ENCODE peak calls at places on chromosomes 4 and X, in eight cellular contexts. One of them, this sample, is unnamed. For H3K4me1, the result is how much of the 10 kb centered on the place peaks cover.

GRCh38 chr4:168102403-168102802 is 10.1 kb downstream of the ANXA10 start:
- DNase-seq in heart right ventricle: no peak
- DNase-seq in CD4-positive, CD25-positive, alpha-beta regulatory T cell: no peak
- DNase-seq in SJCRH30: no peak
- DNase-seq in SJSA1: no peak
- DNase-seq in thoracic aorta: no peak
- DNase-seq in CD8-positive, alpha-beta memory T cell: no peak
- DNase-seq in uterus: no peak
- DNase-seq in this sample: no peak

GRCh38 chr4:151553874-151554273 is 144.9 kb downstream of the FHIP1A start:
- DNase-seq in thoracic aorta: no peak
- DNase-seq in SJSA1: no peak
- DNase-seq in CD8-positive, alpha-beta memory T cell: no peak
- DNase-seq in CD4-positive, CD25-positive, alpha-beta regulatory T cell: no peak
- DNase-seq in heart right ventricle: no peak
- DNase-seq in uterus: no peak
- DNase-seq in SJCRH30: peak
- DNase-seq in this sample: no peak

GRCh38 chr4:106258145-106259045 is 57.6 kb downstream of the TBCK start:
- DNase-seq in CD8-positive, alpha-beta memory T cell: no peak
- DNase-seq in CD4-positive, CD25-positive, alpha-beta regulatory T cell: no peak
- DNase-seq in uterus: no peak
- DNase-seq in SJSA1: no peak
- DNase-seq in SJCRH30: no peak
- DNase-seq in heart right ventricle: no peak
- DNase-seq in thoracic aorta: no peak
- DNase-seq in this sample: no peak

GRCh38 chr4:137414802-137415201 is 117.5 kb downstream of the PCDH18 start:
- DNase-seq in SJCRH30: no peak
- DNase-seq in heart right ventricle: no peak
- DNase-seq in SJSA1: no peak
- DNase-seq in CD8-positive, alpha-beta memory T cell: no peak
- DNase-seq in uterus: no peak
- DNase-seq in thoracic aorta: no peak
- DNase-seq in CD4-positive, CD25-positive, alpha-beta regulatory T cell: no peak
- DNase-seq in this sample: no peak

GRCh38 chr4:6231663-6232165 is 31.4 kb upstream of the JAKMIP1 start:
- DNase-seq in CD8-positive, alpha-beta memory T cell: no peak
- DNase-seq in thoracic aorta: no peak
- DNase-seq in CD4-positive, CD25-positive, alpha-beta regulatory T cell: no peak
- DNase-seq in uterus: no peak
- DNase-seq in SJCRH30: no peak
- DNase-seq in heart right ventricle: no peak
- DNase-seq in SJSA1: no peak
- DNase-seq in this sample: no peak

GRCh38 chr4:110878992-110879391 is 256.1 kb upstream of the PITX2 start:
- DNase-seq in heart right ventricle: no peak
- DNase-seq in SJCRH30: no peak
- DNase-seq in uterus: no peak
- DNase-seq in CD8-positive, alpha-beta memory T cell: no peak
- DNase-seq in SJSA1: no peak
- DNase-seq in CD4-positive, CD25-positive, alpha-beta regulatory T cell: no peak
- DNase-seq in thoracic aorta: no peak
- DNase-seq in this sample: no peak

GRCh38 chr4:157045507-157046127 is 30.3 kb upstream of the GLRB start:
- DNase-seq in heart right ventricle: no peak
- DNase-seq in CD4-positive, CD25-positive, alpha-beta regulatory T cell: no peak
- DNase-seq in uterus: no peak
- DNase-seq in thoracic aorta: peak
- DNase-seq in SJCRH30: peak
- DNase-seq in CD8-positive, alpha-beta memory T cell: no peak
- DNase-seq in SJSA1: peak
- DNase-seq in this sample: no peak

GRCh38 chr4:77367638-77368037 is 210.6 kb downstream of the CCNG2 start:
- DNase-seq in heart right ventricle: no peak
- DNase-seq in CD8-positive, alpha-beta memory T cell: no peak
- DNase-seq in CD4-positive, CD25-positive, alpha-beta regulatory T cell: no peak
- DNase-seq in thoracic aorta: no peak
- DNase-seq in SJSA1: no peak
- DNase-seq in uterus: no peak
- DNase-seq in SJCRH30: no peak
- DNase-seq in this sample: no peak

GRCh38 chr4:14221176-14221575 is 593.7 kb upstream of the BOD1L1 start:
- DNase-seq in heart right ventricle: no peak
- DNase-seq in CD8-positive, alpha-beta memory T cell: no peak
- DNase-seq in thoracic aorta: no peak
- DNase-seq in uterus: no peak
- DNase-seq in SJCRH30: no peak
- DNase-seq in SJSA1: no peak
- DNase-seq in CD4-positive, CD25-positive, alpha-beta regulatory T cell: no peak
- DNase-seq in this sample: no peak

GRCh38 chrX:40424259-40424658 is 156.5 kb upstream of the ATP6AP2 start:
- DNase-seq in heart right ventricle: no peak
- DNase-seq in uterus: no peak
- DNase-seq in thoracic aorta: no peak
- DNase-seq in SJSA1: no peak
- DNase-seq in CD4-positive, CD25-positive, alpha-beta regulatory T cell: no peak
- DNase-seq in CD8-positive, alpha-beta memory T cell: no peak
- DNase-seq in SJCRH30: no peak
- DNase-seq in this sample: no peak

GRCh38 chrX:37905436-37906147 is 58.2 kb upstream of the DYNLT3 start:
- DNase-seq in heart right ventricle: no peak
- DNase-seq in SJSA1: peak
- DNase-seq in CD4-positive, CD25-positive, alpha-beta regulatory T cell: no peak
- DNase-seq in SJCRH30: peak
- DNase-seq in CD8-positive, alpha-beta memory T cell: no peak
- DNase-seq in uterus: peak
- DNase-seq in thoracic aorta: no peak
- DNase-seq in this sample: no peak

GRCh38 chr4:700587-701264 is 4.9 kb upstream of the PCGF3 start:
- DNase-seq in CD4-positive, CD25-positive, alpha-beta regulatory T cell: no peak
- DNase-seq in thoracic aorta: no peak
- DNase-seq in heart right ventricle: no peak
- DNase-seq in SJCRH30: no peak
- DNase-seq in SJSA1: no peak
- DNase-seq in CD8-positive, alpha-beta memory T cell: no peak
- DNase-seq in uterus: no peak
- DNase-seq in this sample: no peak

DNA sequence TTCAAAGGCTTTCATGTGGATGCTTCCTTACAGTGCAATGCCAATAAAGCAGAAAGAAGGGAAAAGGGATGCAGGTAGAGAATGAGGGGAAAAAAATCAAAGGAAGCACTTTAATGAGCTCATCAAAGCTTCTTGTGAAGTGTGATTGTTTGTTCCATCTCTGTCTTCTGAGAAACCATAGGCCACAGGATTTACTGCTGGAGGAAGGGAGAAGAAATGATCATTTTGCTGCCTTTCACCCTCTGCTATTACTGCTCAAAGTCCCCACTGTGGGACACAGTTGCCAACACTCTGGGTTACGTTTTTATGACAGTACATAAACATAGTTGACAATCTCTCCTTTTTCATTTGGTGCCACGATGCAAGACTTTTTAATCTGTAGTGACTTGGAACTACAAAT is 558.0 kb upstream of the TECRL start:
- DNase-seq in SJCRH30: no peak
- DNase-seq in thoracic aorta: no peak
- DNase-seq in CD4-positive, CD25-positive, alpha-beta regulatory T cell: no peak
- DNase-seq in uterus: no peak
- DNase-seq in heart right ventricle: no peak
- DNase-seq in SJSA1: no peak
- DNase-seq in CD8-positive, alpha-beta memory T cell: no peak
- DNase-seq in this sample: no peak
- H3K27ac ChIP-seq in SJCRH30: no peak
- H3K27ac ChIP-seq in thoracic aorta: no peak
- H3K27ac ChIP-seq in CD4-positive, CD25-positive, alpha-beta regulatory T cell: no peak
- H3K27ac ChIP-seq in uterus: no peak
- H3K27ac ChIP-seq in heart right ventricle: no peak
- H3K27ac ChIP-seq in SJSA1: no peak
- H3K27ac ChIP-seq in CD8-positive, alpha-beta memory T cell: no peak
- H3K27ac ChIP-seq in this sample: no peak

GRCh38 chr4:98528882-98529281 is 129.5 kb downstream of the TSPAN5 start:
- DNase-seq in CD8-positive, alpha-beta memory T cell: no peak
- DNase-seq in SJSA1: no peak
- DNase-seq in heart right ventricle: no peak
- DNase-seq in SJCRH30: peak
- DNase-seq in uterus: no peak
- DNase-seq in thoracic aorta: no peak
- DNase-seq in CD4-positive, CD25-positive, alpha-beta regulatory T cell: no peak
- DNase-seq in this sample: no peak
- H3K4me1 ChIP-seq in CD8-positive, alpha-beta memory T cell: under half
- H3K4me1 ChIP-seq in SJSA1: under half
- H3K4me1 ChIP-seq in heart right ventricle: under half
- H3K4me1 ChIP-seq in SJCRH30: under half
- H3K4me1 ChIP-seq in uterus: under half
- H3K4me1 ChIP-seq in thoracic aorta: under half
- H3K4me1 ChIP-seq in CD4-positive, CD25-positive, alpha-beta regulatory T cell: under half
- H3K4me1 ChIP-seq in this sample: under half

DNA sequence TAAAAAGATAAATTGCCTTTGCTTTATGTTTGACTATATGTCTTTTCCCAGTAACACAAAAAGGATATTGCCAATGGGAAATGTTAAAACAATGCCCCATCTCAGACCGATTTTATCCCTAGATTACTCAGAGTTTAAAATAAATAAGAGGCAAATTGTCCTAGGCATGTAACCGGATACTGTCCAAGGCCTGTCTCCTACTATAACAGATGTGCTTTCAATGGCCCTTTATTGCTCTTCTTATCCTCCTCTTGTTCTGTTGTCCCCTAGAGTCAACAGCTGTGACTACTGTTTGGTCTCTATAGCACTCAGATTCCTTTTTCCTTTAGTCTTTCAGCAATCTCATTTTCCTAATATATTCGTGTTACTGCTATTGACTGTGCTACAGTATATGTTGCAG is 66.8 kb upstream of the PLS3 start:
- DNase-seq in CD4-positive, CD25-positive, alpha-beta regulatory T cell: no peak
- DNase-seq in CD8-positive, alpha-beta memory T cell: no peak
- DNase-seq in SJSA1: no peak
- DNase-seq in thoracic aorta: no peak
- DNase-seq in uterus: no peak
- DNase-seq in heart right ventricle: no peak
- DNase-seq in SJCRH30: peak
- DNase-seq in this sample: no peak
- H3K4me3 ChIP-seq in CD4-positive, CD25-positive, alpha-beta regulatory T cell: no peak
- H3K4me3 ChIP-seq in CD8-positive, alpha-beta memory T cell: no peak
- H3K4me3 ChIP-seq in SJSA1: no peak
- H3K4me3 ChIP-seq in thoracic aorta: no peak
- H3K4me3 ChIP-seq in uterus: no peak
- H3K4me3 ChIP-seq in heart right ventricle: no peak
- H3K4me3 ChIP-seq in SJCRH30: no peak
- H3K4me3 ChIP-seq in this sample: no peak

DNA sequence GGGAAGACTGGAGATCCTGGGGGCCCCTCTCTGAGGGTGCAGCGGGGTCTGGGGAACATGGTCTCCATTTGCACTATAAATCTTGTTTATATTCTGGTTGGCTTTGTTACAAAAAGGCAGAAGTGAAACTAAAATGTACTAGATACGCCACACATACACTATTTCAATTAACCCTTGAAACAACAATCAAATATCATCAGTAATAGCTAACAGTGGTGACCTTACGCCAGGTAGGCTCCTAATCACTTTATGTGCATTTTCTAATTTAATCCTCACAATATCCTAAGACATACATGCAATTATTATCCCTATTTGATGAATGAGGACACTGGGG is 35.1 kb downstream of the TBC1D9 start:
- DNase-seq in CD8-positive, alpha-beta memory T cell: no peak
- DNase-seq in thoracic aorta: no peak
- DNase-seq in SJCRH30: no peak
- DNase-seq in uterus: no peak
- DNase-seq in heart right ventricle: no peak
- DNase-seq in CD4-positive, CD25-positive, alpha-beta regulatory T cell: no peak
- DNase-seq in SJSA1: peak
- DNase-seq in this sample: no peak
- H3K27ac ChIP-seq in CD8-positive, alpha-beta memory T cell: no peak
- H3K27ac ChIP-seq in thoracic aorta: no peak
- H3K27ac ChIP-seq in SJCRH30: no peak
- H3K27ac ChIP-seq in uterus: no peak
- H3K27ac ChIP-seq in heart right ventricle: no peak
- H3K27ac ChIP-seq in CD4-positive, CD25-positive, alpha-beta regulatory T cell: no peak
- H3K27ac ChIP-seq in SJSA1: no peak
- H3K27ac ChIP-seq in this sample: peak

DNA sequence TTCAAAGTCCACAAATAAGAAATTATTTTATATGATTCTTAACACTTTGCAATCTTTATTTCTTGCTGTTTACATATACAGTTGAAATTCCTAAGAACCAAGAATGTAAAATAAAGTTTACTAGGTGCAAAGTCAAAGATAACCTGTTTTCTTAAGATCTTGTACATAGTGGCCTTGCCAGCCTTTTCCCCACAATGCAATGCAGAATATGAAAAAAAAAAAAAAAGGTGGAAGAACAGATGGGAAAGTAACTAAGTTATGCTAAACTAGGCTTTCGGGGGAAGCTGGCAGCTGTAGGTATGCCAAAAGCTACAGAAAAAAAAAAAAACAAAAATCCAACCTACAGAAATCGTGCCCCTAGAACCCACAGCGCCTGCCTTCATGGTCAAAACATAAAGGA is 1588.4 kb downstream of the STIM2 start:
- DNase-seq in SJSA1: no peak
- DNase-seq in CD8-positive, alpha-beta memory T cell: no peak
- DNase-seq in uterus: no peak
- DNase-seq in thoracic aorta: no peak
- DNase-seq in CD4-positive, CD25-positive, alpha-beta regulatory T cell: no peak
- DNase-seq in SJCRH30: no peak
- DNase-seq in heart right ventricle: no peak
- DNase-seq in this sample: no peak
- H3K4me1 ChIP-seq in SJSA1: under half
- H3K4me1 ChIP-seq in CD8-positive, alpha-beta memory T cell: under half
- H3K4me1 ChIP-seq in uterus: under half
- H3K4me1 ChIP-seq in thoracic aorta: under half
- H3K4me1 ChIP-seq in CD4-positive, CD25-positive, alpha-beta regulatory T cell: under half
- H3K4me1 ChIP-seq in SJCRH30: under half
- H3K4me1 ChIP-seq in heart right ventricle: under half
- H3K4me1 ChIP-seq in this sample: under half

GRCh38 chr4:125334936-125335335 is 20.2 kb downstream of the FAT4 start:
- DNase-seq in SJSA1: no peak
- DNase-seq in heart right ventricle: no peak
- DNase-seq in uterus: no peak
- DNase-seq in SJCRH30: no peak
- DNase-seq in CD8-positive, alpha-beta memory T cell: no peak
- DNase-seq in thoracic aorta: no peak
- DNase-seq in CD4-positive, CD25-positive, alpha-beta regulatory T cell: no peak
- DNase-seq in this sample: no peak

GRCh38 chr4:125325733-125326132 is 11.0 kb downstream of the FAT4 start:
- DNase-seq in uterus: no peak
- DNase-seq in heart right ventricle: no peak
- DNase-seq in thoracic aorta: no peak
- DNase-seq in CD4-positive, CD25-positive, alpha-beta regulatory T cell: no peak
- DNase-seq in CD8-positive, alpha-beta memory T cell: no peak
- DNase-seq in SJCRH30: no peak
- DNase-seq in SJSA1: no peak
- DNase-seq in this sample: no peak

DNA sequence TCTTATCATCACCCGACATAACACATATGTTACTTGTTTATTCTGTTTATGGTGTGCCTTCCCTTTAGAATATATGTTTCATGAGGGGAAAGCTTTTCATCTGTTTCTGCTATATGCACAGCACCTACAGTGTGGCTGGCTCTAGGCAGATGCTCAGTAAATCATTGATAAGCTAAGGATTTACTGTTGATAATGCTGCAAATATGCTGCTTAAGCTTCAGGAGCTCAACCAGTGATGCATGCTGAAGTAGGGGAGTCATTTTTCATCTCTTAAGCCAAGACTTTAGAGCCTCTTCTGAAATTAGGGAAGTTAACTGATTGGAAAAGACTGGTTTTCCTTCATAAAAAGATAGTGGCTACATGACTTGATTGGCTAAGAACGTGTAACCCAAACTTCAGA is 16.4 kb downstream of the FAT4 start:
- DNase-seq in SJCRH30: no peak
- DNase-seq in heart right ventricle: no peak
- DNase-seq in thoracic aorta: no peak
- DNase-seq in CD8-positive, alpha-beta memory T cell: no peak
- DNase-seq in uterus: no peak
- DNase-seq in CD4-positive, CD25-positive, alpha-beta regulatory T cell: no peak
- DNase-seq in SJSA1: no peak
- DNase-seq in this sample: no peak
- H3K4me3 ChIP-seq in SJCRH30: no peak
- H3K4me3 ChIP-seq in heart right ventricle: no peak
- H3K4me3 ChIP-seq in thoracic aorta: no peak
- H3K4me3 ChIP-seq in CD8-positive, alpha-beta memory T cell: no peak
- H3K4me3 ChIP-seq in uterus: no peak
- H3K4me3 ChIP-seq in CD4-positive, CD25-positive, alpha-beta regulatory T cell: no peak
- H3K4me3 ChIP-seq in SJSA1: no peak
- H3K4me3 ChIP-seq in this sample: no peak

This sample was measured in upper lobe of right lung.